ENCODE peak calls at places on chromosomes 3 and 15, in nine cellular contexts. I is tibial nerve; O is cardiac muscle cell; Z is left lung; E is ovary; Y is psoas muscle; R is RWPE2; F is CD8-positive, alpha-beta memory T cell; U is SJSA1. B is an unnamed sample. For H3K4me1, the result is how much of the 10 kb centered on the place peaks cover.

GRCh38 chr15:84034831-84035753 is 200.5 kb upstream of the GOLGA6L4 start:
- DNase-seq in R (no peak), F (no peak), U (no peak), Z (no peak), Y (no peak), E (no peak), I (no peak), O (peak), B (no peak)

GRCh38 chr3:125072310-125072709 is 16.5 kb upstream of the HEG1 start:
- DNase-seq in R (no peak), F (no peak), U (no peak), Z (no peak), I (no peak), Y (no peak), E (no peak), O (no peak), B (no peak)

GRCh38 chr3:134093906-134094305 is 64.2 kb upstream of the SLCO2A1 start:
- DNase-seq in F (no peak), Y (no peak), I (no peak), R (no peak), E (no peak), U (peak), Z (no peak), O (no peak), B (no peak)

GRCh38 chr15:50685976-50686467 is 575 bp downstream of the TRPM7 start:
- DNase-seq in I (peak), E (peak), Y (peak), Z (peak), F (peak), U (no peak), R (no peak), O (peak), B (peak)

GRCh38 chr15:73593278-73594074 is 39.7 kb downstream of the NPTN start:
- DNase-seq in U (no peak), E (no peak), R (no peak), Y (no peak), O (no peak), I (peak), Z (no peak), F (no peak), B (no peak)

GRCh38 chr3:104911376-104911775 is 455.3 kb upstream of the ALCAM start:
- DNase-seq in O (no peak), Y (no peak), F (no peak), R (no peak), Z (no peak), I (no peak), U (no peak), E (no peak), B (no peak)

GRCh38 chr3:10542518-10542917 is 37.1 kb upstream of the ATP2B2 start:
- DNase-seq in Y (no peak), R (no peak), O (no peak), Z (no peak), F (no peak), E (no peak), U (no peak), I (no peak), B (no peak)

GRCh38 chr3:193563999-193564398 is 9.3 kb upstream of the ATP13A4 start:
- DNase-seq in R (no peak), F (no peak), O (peak), Y (no peak), E (no peak), Z (no peak), U (no peak), I (no peak), B (peak)

GRCh38 chr3:107739227-107739626 is 216.5 kb downstream of the BBX start:
- DNase-seq in Y (no peak), Z (no peak), U (no peak), R (no peak), F (no peak), I (no peak), O (no peak), E (no peak), B (no peak)

GRCh38 chr15:50059883-50060282 is 59.1 kb downstream of the ATP8B4 start:
- DNase-seq in E (no peak), Y (no peak), U (no peak), O (no peak), R (no peak), Z (no peak), I (no peak), F (no peak), B (no peak)

GRCh38 chr3:13475871-13476590 is 4.1 kb upstream of the HDAC11 start:
- DNase-seq in F (no peak), Z (no peak), O (no peak), E (no peak), Y (no peak), R (no peak), U (no peak), I (no peak), B (no peak)

GRCh38 chr3:72678892-72679291 is 169.4 kb downstream of the SHQ1 start:
- DNase-seq in Z (no peak), R (no peak), E (no peak), O (no peak), F (no peak), Y (no peak), U (peak), I (no peak), B (no peak)

GRCh38 chr3:98038241-98038640 is 3.1 kb upstream of the GABRR3 start:
- DNase-seq in U (no peak), Z (no peak), R (no peak), I (no peak), E (no peak), O (no peak), Y (no peak), F (no peak), B (no peak)

GRCh38 chr3:110314512-110315114 is 757.0 kb upstream of the NECTIN3 start:
- DNase-seq in Y (no peak), E (peak), Z (no peak), I (peak), R (no peak), U (peak), O (peak), F (peak), B (no peak)

GRCh38 chr3:123373535-123373987 is 75.3 kb downstream of the ADCY5 start:
- DNase-seq in Y (no peak), U (no peak), I (no peak), Z (no peak), R (no peak), F (no peak), O (peak), E (no peak), B (no peak)

GRCh38 chr3:12046406-12046805 is 42.2 kb downstream of the SYN2 start:
- DNase-seq in E (no peak), O (no peak), F (no peak), U (no peak), Z (no peak), R (no peak), Y (no peak), I (no peak), B (no peak)

GRCh38 chr15:77030928-77031375 is 36.0 kb downstream of the PSTPIP1 start:
- DNase-seq in E (no peak), Y (no peak), U (no peak), Z (no peak), R (peak), I (no peak), O (no peak), F (no peak), B (no peak)

GRCh38 chr3:15368561-15369135 is 36.3 kb upstream of the SH3BP5 start:
- DNase-seq in Z (no peak), I (no peak), E (no peak), U (no peak), F (no peak), R (no peak), O (no peak), Y (no peak), B (no peak)

GRCh38 chr15:36914466-36914865 is 185.9 kb downstream of the MEIS2 start:
- DNase-seq in Z (no peak), U (no peak), F (no peak), Y (no peak), I (no peak), R (no peak), E (no peak), O (no peak), B (no peak)

GRCh38 chr15:41115652-41116115 is 396 bp downstream of the INO80 start:
- DNase-seq in I (peak), Y (peak), R (peak), O (peak), F (peak), Z (peak), U (no peak), E (no peak), B (peak)

GRCh38 chr15:89885611-89886010 is 8.2 kb downstream of the AP3S2 start:
- DNase-seq in Y (no peak), O (no peak), Z (no peak), U (no peak), R (no peak), F (no peak), I (no peak), E (no peak), B (no peak)

GRCh38 chr3:134334231-134334900 is 39.9 kb downstream of the AMOTL2 start:
- DNase-seq in R (no peak), Y (no peak), F (no peak), O (no peak), I (no peak), Z (no peak), U (peak), E (no peak), B (no peak)

GRCh38 chr3:113157408-113157980 is 53.9 kb upstream of the BOC start:
- DNase-seq in O (no peak), F (no peak), E (no peak), I (peak), Z (no peak), R (no peak), Y (peak), U (no peak), B (no peak)

GRCh38 chr3:81242871-81243270 is 518.6 kb downstream of the GBE1 start:
- DNase-seq in Z (no peak), O (no peak), E (no peak), R (no peak), Y (no peak), U (no peak), I (no peak), F (no peak), B (no peak)

GRCh38 chr3:82525-82924 is 114.0 kb upstream of the CHL1 start:
- DNase-seq in U (no peak), R (no peak), F (no peak), Z (no peak), Y (no peak), O (no peak), I (no peak), E (no peak), B (no peak)

GRCh38 chr15:51401065-51401780 is 59.8 kb downstream of the GLDN start:
- DNase-seq in U (no peak), F (no peak), R (no peak), I (no peak), O (no peak), Z (no peak), E (no peak), Y (no peak), B (no peak)

GRCh38 chr15:48494646-48495045 is 150.9 kb downstream of the FBN1 start:
- DNase-seq in Y (no peak), E (no peak), R (no peak), U (no peak), O (no peak), Z (no peak), I (no peak), F (no peak), B (no peak)

GRCh38 chr3:187919535-187919934 is 174.3 kb upstream of the BCL6 start:
- DNase-seq in E (no peak), U (no peak), R (no peak), Y (no peak), I (no peak), O (no peak), F (no peak), Z (no peak), B (no peak)

GRCh38 chr3:36932979-36933378 is 11.9 kb downstream of the TRANK1 start:
- DNase-seq in E (no peak), Y (no peak), F (no peak), U (no peak), I (no peak), R (no peak), Z (no peak), O (peak), B (no peak)

GRCh38 chr3:185823280-185824044 is 1.4 kb downstream of the IGF2BP2 start:
- DNase-seq in F (no peak), Z (peak), U (peak), E (peak), O (peak), R (no peak), I (peak), Y (peak), B (peak)

GRCh38 chr15:71294636-71295241 is 179.5 kb downstream of the THSD4 start:
- DNase-seq in R (peak), E (no peak), Y (no peak), F (no peak), I (no peak), Z (no peak), O (no peak), U (peak), B (no peak)

GRCh38 chr15:40545457-40545856 is 19.4 kb downstream of the CCDC32 start:
- DNase-seq in R (no peak), U (no peak), Z (no peak), Y (no peak), O (no peak), I (no peak), E (no peak), F (no peak), B (no peak)

GRCh38 chr3:61222428-61222827 is 28.8 kb downstream of the FHIT start:
- DNase-seq in O (no peak), Y (no peak), U (no peak), E (no peak), Z (no peak), I (no peak), R (no peak), F (no peak), B (no peak)

GRCh38 chr3:32349184-32349583 is 42.5 kb upstream of the CMTM7 start:
- DNase-seq in R (no peak), O (no peak), E (no peak), I (no peak), Y (no peak), F (no peak), U (no peak), Z (no peak), B (no peak)

GRCh38 chr3:27756877-27757276 is 34.8 kb upstream of the EOMES start:
- DNase-seq in O (no peak), Z (no peak), I (no peak), E (no peak), Y (no peak), F (no peak), R (no peak), U (no peak), B (no peak)

GRCh38 chr3:24136624-24137310 is 191.7 kb downstream of the NR1D2 start:
- DNase-seq in R (no peak), E (no peak), Y (no peak), U (no peak), I (no peak), Z (no peak), F (no peak), O (no peak), B (no peak)

DNA sequence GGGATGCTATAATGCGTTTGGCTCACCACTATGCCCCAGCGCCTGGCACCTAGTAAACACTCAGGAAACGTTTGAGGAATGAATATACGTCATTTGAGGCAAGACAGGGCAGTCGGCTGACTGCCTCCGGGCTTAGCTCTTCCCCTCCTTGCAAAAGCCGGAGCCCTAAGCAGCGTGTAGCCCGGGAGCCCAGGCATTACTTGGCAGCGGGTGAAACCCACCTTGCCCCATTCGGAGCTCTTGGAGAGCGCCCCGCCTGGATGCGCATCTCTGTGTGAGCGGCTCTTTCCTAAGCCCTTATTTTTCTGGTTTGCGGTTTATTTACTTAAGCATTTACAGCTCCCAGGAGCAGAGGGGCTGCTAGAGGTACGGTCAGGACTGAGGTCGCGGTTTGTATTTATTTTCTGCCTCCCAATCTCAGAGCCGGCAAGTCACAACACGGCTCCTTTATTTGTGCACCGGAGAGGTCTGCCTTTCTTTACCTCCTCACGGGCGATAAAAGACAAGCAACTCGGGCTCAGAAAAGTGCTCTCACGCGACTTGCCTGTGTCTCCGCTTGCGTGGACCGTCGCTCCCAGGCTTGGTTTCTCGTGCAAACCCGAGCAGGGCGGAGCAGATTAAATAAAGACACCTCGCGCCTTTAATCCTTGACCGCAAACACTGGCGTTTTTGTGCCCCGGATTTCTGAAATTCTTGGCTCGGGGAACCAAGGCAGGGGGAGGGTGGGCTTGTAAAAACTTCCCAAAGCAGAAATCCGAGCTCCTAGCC is 724 bp upstream of the ITPR1 start:
- DNase-seq in F (peak), R (peak), O (peak), I (peak), U (peak), E (peak), Y (peak), Z (peak), B (peak)
- H3K4me1 ChIP-seq in F (under half), R (under half), O (under half), I (under half), U (under half), E (under half), Y (under half), Z (under half), B (under half)

DNA sequence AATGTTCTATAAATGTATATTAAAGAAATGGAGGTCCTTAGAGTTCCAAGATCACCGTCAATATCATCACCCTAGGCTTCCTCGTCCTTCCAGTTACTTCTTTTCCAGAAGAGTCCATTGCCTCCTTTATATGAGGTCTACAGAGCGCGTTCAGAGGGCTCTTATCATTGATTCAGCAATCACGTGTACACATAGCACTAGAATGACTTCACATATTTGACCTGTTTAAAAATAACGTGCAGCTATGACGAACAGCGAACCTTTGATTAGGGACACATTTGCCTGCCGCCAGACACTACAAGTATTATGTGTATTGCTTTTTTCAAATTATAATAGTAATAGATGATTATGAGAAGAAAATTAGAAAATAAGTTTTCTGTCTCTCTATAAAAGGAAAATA is 26.0 kb downstream of the IGF1R start:
- DNase-seq in I (no peak), Y (no peak), U (no peak), E (no peak), R (no peak), O (no peak), F (no peak), Z (no peak), B (no peak)
- H3K4me1 ChIP-seq in I (under half), Y (under half), U (under half), E (under half), R (under half), O (under half), F (under half), Z (under half), B (under half)

GRCh38 chr3:155356594-155357370 is 63.3 kb upstream of the STRIT1 start:
- DNase-seq in O (no peak), E (no peak), U (no peak), I (no peak), Y (no peak), R (no peak), Z (no peak), F (no peak), B (no peak)

GRCh38 chr3:155352900-155353490 is 59.5 kb upstream of the STRIT1 start:
- DNase-seq in F (no peak), I (no peak), E (no peak), Z (no peak), R (no peak), U (peak), O (peak), Y (no peak), B (no peak)

GRCh38 chr3:155360281-155360680 is 66.8 kb upstream of the STRIT1 start:
- DNase-seq in R (no peak), F (no peak), U (no peak), I (no peak), Y (no peak), E (no peak), Z (no peak), O (no peak), B (no peak)

DNA sequence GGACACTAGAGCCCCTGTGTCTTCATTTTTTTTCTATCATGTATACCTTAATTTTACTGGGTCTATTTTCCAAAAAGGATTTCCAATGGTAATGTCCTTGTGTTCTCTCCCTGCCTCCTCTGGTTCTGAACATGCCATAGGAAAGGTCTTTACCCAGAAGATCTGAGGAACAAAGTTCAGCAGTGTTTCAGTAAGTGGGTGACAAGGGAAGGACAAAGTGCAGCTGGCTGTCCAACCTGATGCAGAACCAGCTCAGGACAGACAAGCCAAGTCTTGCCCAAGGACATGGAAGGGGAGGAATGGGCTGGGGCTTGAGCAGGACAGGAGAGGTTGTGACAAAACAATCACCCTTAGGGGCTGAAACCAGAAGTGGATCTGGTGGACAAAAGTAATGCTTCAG is 61.2 kb upstream of the STRIT1 start:
- DNase-seq in U (no peak), Y (no peak), F (no peak), R (no peak), I (no peak), Z (no peak), O (no peak), E (no peak), B (no peak)
- H3K4me1 ChIP-seq in U (under half), Y (under half), F (under half), R (under half), I (under half), Z (under half), O (under half), E (under half), B (under half)

GRCh38 chr15:96882361-96882760 is 551.9 kb downstream of the NR2F2 start:
- DNase-seq in R (no peak), E (no peak), U (no peak), F (no peak), Y (no peak), O (no peak), Z (no peak), I (no peak), B (no peak)
- H3K4me1 ChIP-seq in R (under half), E (under half), U (under half), F (under half), Y (under half), O (under half), Z (under half), I (under half), B (under half)

GRCh38 chr3:100271522-100271921 is 10.7 kb downstream of the TBC1D23 start:
- DNase-seq in Z (no peak), I (no peak), U (no peak), O (no peak), E (no peak), R (no peak), F (no peak), Y (no peak), B (no peak)

GRCh38 chr3:100268156-100268555 is 7.4 kb downstream of the TBC1D23 start:
- DNase-seq in U (no peak), O (no peak), Z (no peak), I (no peak), F (no peak), E (no peak), R (no peak), Y (no peak), B (no peak)

GRCh38 chr3:100268986-100269385 is 8.2 kb downstream of the TBC1D23 start:
- DNase-seq in E (no peak), Y (no peak), U (no peak), I (no peak), F (no peak), R (no peak), Z (no peak), O (no peak), B (no peak)

GRCh38 chr3:100270218-100270588 is 9.4 kb downstream of the TBC1D23 start:
- DNase-seq in Y (no peak), U (no peak), I (no peak), Z (no peak), F (no peak), E (no peak), O (no peak), R (no peak), B (no peak)

GRCh38 chr3:100269410-100270217 is 8.8 kb downstream of the TBC1D23 start:
- DNase-seq in U (peak), E (no peak), R (no peak), F (no peak), Y (no peak), I (no peak), Z (no peak), O (no peak), B (no peak)
- H3K4me1 ChIP-seq in U (under half), E (under half), R (half or more), F (under half), Y (half or more), I (under half), Z (under half), O (under half), B (under half)